ENCODE peak calls at places on chromosomes 2 and 18, in four cellular contexts. B is right lobe of liver; A is endothelial cell of umbilical vein; Y is CD8-positive, alpha-beta T cell. O is an unnamed sample. For H3K4me1, the result is how much of the 10 kb centered on the place peaks cover.

GRCh38 chr2:235334179-235334578 is 159.7 kb upstream of the AGAP1 start:
- DNase-seq in Y (no peak), B (no peak), A (no peak), O (no peak)

GRCh38 chr18:77622009-77622692 is 372.5 kb downstream of the GALR1 start:
- DNase-seq in B (no peak), A (no peak), Y (no peak), O (no peak)

GRCh38 chr2:86468162-86469033 is 27.2 kb downstream of the KDM3A start:
- DNase-seq in Y (no peak), B (no peak), A (no peak), O (no peak)

GRCh38 chr2:113203217-113203530 is 29.4 kb downstream of the PSD4 start:
- DNase-seq in Y (no peak), A (no peak), B (no peak), O (no peak)

GRCh38 chr2:177874678-177875077 is 197.9 kb downstream of the PDE11A start:
- DNase-seq in Y (no peak), B (no peak), A (no peak), O (no peak)

GRCh38 chr2:215032153-215032552 is 106.3 kb downstream of the ABCA12 start:
- DNase-seq in A (no peak), Y (no peak), B (no peak), O (no peak)

GRCh38 chr2:172169611-172170010 is 66.9 kb upstream of the DLX2 start:
- DNase-seq in A (no peak), B (no peak), Y (no peak), O (no peak)

GRCh38 chr2:21415234-21415633 is 291.5 kb downstream of the TDRD15 start:
- DNase-seq in A (no peak), B (no peak), Y (no peak), O (no peak)

GRCh38 chr2:168119519-168120141 is 127.8 kb downstream of the STK39 start:
- DNase-seq in Y (no peak), B (no peak), A (peak), O (no peak)

GRCh38 chr2:68366083-68366560 is 1.0 kb downstream of the PLEK start:
- DNase-seq in A (no peak), Y (no peak), B (no peak), O (no peak)

GRCh38 chr2:11155326-11156059 is at the start of gene SLC66A3:
- DNase-seq in B (no peak), Y (no peak), A (peak), O (no peak)

GRCh38 chr2:65436825-65437221 is 4.4 kb upstream of the SPRED2 start:
- DNase-seq in A (no peak), Y (no peak), B (no peak), O (no peak)

GRCh38 chr2:151437630-151438029 is 27.9 kb downstream of the RIF1 start:
- DNase-seq in Y (no peak), A (peak), B (no peak), O (no peak)

GRCh38 chr2:181183878-181184553 is 203.6 kb downstream of the UBE2E3 start:
- DNase-seq in Y (no peak), A (no peak), B (no peak), O (no peak)

GRCh38 chr2:205708231-205708631 is 25.9 kb downstream of the NRP2 start:
- DNase-seq in B (no peak), Y (no peak), A (peak), O (no peak)

GRCh38 chr18:65746936-65747335 is 3.9 kb upstream of the CDH7 start:
- DNase-seq in B (no peak), A (no peak), Y (no peak), O (no peak)

GRCh38 chr2:54771166-54771565 is 47.7 kb downstream of the EML6 start:
- DNase-seq in A (peak), Y (no peak), B (no peak), O (no peak)

GRCh38 chr2:167509585-167509984 is 621.3 kb downstream of the XIRP2 start:
- DNase-seq in B (no peak), Y (no peak), A (peak), O (no peak)

GRCh38 chr2:96687711-96688640 is 45.4 kb downstream of the FER1L5 start:
- DNase-seq in B (no peak), A (no peak), Y (no peak), O (no peak)

GRCh38 chr2:181037922-181038321 is 57.5 kb downstream of the UBE2E3 start:
- DNase-seq in Y (no peak), B (no peak), A (no peak), O (no peak)

GRCh38 chr2:12008425-12009061 is 262.1 kb downstream of the LPIN1 start:
- DNase-seq in Y (no peak), B (no peak), A (no peak), O (no peak)

GRCh38 chr2:75484840-75485239 is 75.9 kb downstream of the EVA1A start:
- DNase-seq in Y (no peak), A (no peak), B (no peak), O (no peak)

GRCh38 chr2:129331638-129332037 is 647.8 kb upstream of the RAB6C start:
- DNase-seq in Y (no peak), A (no peak), B (no peak), O (no peak)

GRCh38 chr2:71601136-71602114 is 148.1 kb downstream of the DYSF start:
- DNase-seq in Y (no peak), A (no peak), B (no peak), O (peak)

GRCh38 chr18:30094556-30094955 is 948.0 kb downstream of the DSC3 start:
- DNase-seq in Y (no peak), B (no peak), A (peak), O (no peak)

GRCh38 chr2:32865399-32866068 is 81.2 kb upstream of the LTBP1 start:
- DNase-seq in B (no peak), Y (no peak), A (peak), O (no peak)

GRCh38 chr2:203787954-203788353 is 79.6 kb upstream of the CTLA4 start:
- DNase-seq in B (no peak), Y (no peak), A (no peak), O (no peak)

GRCh38 chr18:46856975-46857374 is 60.3 kb downstream of the PIAS2 start:
- DNase-seq in B (no peak), Y (no peak), A (no peak), O (no peak)

GRCh38 chr18:75360206-75360605 is 67.3 kb downstream of the SMIM21 start:
- DNase-seq in B (no peak), A (no peak), Y (no peak), O (no peak)

GRCh38 chr2:27054721-27055120 is 3.3 kb downstream of the AGBL5 start:
- DNase-seq in A (no peak), B (no peak), Y (no peak), O (no peak)

GRCh38 chr18:32920796-32921787 is 148.3 kb upstream of the KLHL14 start:
- DNase-seq in A (peak), B (no peak), Y (no peak), O (no peak)

GRCh38 chr2:48715042-48715899 is 40.3 kb downstream of the LHCGR start:
- DNase-seq in Y (no peak), B (no peak), A (peak), O (peak)

GRCh38 chr2:157320409-157320808 is 5.2 kb downstream of the ERMN start:
- DNase-seq in B (no peak), Y (no peak), A (no peak), O (no peak)

GRCh38 chr2:68824831-68825230 is 46.4 kb downstream of the BMP10 start:
- DNase-seq in B (no peak), Y (no peak), A (no peak), O (no peak)

GRCh38 chr2:240418311-240418710 is 17.2 kb upstream of the GPC1 start:
- DNase-seq in Y (no peak), B (peak), A (no peak), O (no peak)

GRCh38 chr2:24676493-24676892 is 116.7 kb downstream of the PTRHD1 start:
- DNase-seq in B (no peak), A (no peak), Y (no peak), O (no peak)

GRCh38 chr2:73254343-73255006 is 20.4 kb downstream of the CCT7 start:
- DNase-seq in B (no peak), A (no peak), Y (no peak), O (no peak)

GRCh38 chr2:235421618-235422017 is 72.2 kb upstream of the AGAP1 start:
- DNase-seq in A (no peak), B (peak), Y (no peak), O (peak)

DNA sequence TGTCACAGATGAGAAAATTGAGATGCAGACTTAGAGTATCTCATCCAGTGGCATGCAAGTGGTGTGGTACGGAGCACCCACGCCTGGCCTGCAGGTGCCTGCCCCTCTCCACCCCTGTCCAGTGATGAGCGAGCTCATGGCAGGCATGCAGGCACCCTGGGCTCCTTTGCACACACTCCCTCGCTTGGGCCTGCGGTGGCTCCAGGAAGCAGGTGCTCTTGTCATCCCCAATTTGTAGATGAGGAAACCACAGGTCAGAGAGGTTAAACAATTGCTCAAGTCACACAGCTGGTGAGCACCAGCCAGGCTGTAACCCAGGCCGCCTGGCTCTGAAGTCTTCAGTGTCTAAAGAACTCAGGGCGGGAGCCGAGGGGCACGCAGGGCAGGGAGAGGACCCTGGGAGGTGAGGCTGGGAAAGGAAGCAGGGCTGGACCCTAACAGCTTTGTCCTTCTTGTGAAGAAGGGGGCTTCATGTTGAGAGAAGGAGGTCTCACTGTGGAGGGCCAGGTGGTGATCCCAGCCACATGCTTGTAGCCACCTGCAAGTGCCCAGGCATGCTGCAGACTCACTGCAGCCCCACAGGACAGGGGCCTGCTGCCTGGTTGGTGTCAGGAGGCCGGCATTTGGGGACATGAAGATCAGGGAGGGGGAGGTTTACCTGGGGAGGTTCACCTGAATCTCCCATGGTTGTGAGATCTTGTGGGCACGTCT is 166.2 kb downstream of the SH3RF3 start:
- DNase-seq in Y (no peak), A (no peak), B (no peak), O (no peak)
- H3K4me3 ChIP-seq in Y (no peak), A (no peak), B (no peak), O (no peak)

GRCh38 chr18:58992301-58993231 is 127.9 kb downstream of the ZNF532 start:
- DNase-seq in B (no peak), A (peak), Y (no peak), O (no peak)
- H3K4me1 ChIP-seq in B (under half), A (under half), Y (under half), O (half or more)

DNA sequence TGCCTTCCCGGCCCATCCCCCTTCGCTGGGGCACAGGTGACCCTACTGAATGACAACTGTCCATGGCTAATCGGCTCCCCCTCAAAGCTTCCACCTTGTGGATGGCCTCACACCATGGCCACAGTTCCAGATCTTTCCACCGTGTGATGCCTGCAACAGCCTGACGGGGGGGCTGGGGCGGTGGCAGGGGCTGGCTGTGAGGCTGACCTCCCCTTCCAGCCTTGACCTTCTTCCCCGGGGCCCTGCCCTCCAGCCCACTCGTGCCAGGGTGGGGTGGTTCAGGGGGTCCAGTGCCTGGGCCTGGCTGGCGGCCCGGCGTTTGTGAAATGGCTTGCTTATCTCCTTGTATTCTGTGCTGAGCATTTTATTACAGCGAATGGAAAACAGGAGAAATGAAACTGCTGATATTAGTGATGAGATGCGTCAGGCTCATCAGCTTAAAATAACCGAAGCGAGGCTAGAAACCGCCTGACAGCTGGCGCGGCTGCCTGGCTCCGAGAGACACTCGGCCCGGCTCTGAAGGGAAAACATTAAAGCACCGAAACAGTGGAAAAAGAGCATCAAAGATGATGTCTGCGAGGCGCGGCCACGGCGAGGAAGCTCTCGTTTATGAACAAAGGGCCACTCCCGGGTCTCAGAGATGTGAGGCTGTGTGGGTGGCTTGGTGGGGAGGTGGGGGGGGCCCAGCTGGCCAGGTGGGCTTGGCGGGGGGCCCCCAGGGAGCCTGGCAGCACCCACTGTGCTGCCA is 916 bp upstream of the PDCD1 start:
- DNase-seq in A (no peak), Y (no peak), B (no peak), O (peak)
- H3K4me3 ChIP-seq in A (no peak), Y (peak), B (no peak), O (peak)

GRCh38 chr2:134218928-134219707 is 34.8 kb upstream of the MGAT5 start:
- DNase-seq in B (no peak), A (no peak), Y (no peak), O (no peak)

GRCh38 chr2:134217316-134217715 is 36.6 kb upstream of the MGAT5 start:
- DNase-seq in Y (no peak), A (no peak), B (no peak), O (no peak)

GRCh38 chr2:134218414-134218813 is 35.5 kb upstream of the MGAT5 start:
- DNase-seq in B (no peak), Y (no peak), A (no peak), O (no peak)

GRCh38 chr2:134216152-134216829 is 37.6 kb upstream of the MGAT5 start:
- DNase-seq in B (no peak), A (no peak), Y (no peak), O (no peak)

DNA sequence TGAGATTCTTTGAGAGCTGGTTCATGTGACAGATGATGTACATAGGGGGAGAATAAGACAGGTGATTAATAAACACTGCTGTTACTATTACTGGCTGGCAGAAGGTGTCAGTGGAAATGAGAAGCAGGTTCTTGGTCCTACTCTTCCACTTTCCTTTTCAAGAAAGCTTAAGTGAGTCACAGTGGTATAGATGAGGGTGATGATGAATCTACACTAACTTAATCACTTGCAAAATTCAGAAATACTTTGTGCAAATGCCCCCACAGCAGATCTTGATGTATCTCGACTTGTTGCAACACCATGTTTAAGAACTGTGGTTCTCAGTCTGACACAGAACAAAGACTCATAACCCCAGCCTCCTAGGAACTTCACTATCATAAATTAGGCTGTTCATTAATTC is 35.9 kb upstream of the MGAT5 start:
- DNase-seq in A (no peak), B (no peak), Y (no peak), O (no peak)
- H3K4me1 ChIP-seq in A (under half), B (under half), Y (under half), O (half or more)

GRCh38 chr18:3415110-3415509 is 34.9 kb upstream of the TGIF1 start:
- DNase-seq in B (no peak), Y (no peak), A (no peak), O (no peak)

GRCh38 chr18:3410273-3410672 is 39.7 kb upstream of the TGIF1 start:
- DNase-seq in Y (no peak), A (no peak), B (no peak), O (no peak)

GRCh38 chr18:3409811-3410210 is 40.2 kb upstream of the TGIF1 start:
- DNase-seq in B (no peak), Y (no peak), A (no peak), O (no peak)

GRCh38 chr18:3411854-3412268 is 38.1 kb upstream of the TGIF1 start:
- DNase-seq in B (no peak), Y (no peak), A (peak), O (peak)

DNA sequence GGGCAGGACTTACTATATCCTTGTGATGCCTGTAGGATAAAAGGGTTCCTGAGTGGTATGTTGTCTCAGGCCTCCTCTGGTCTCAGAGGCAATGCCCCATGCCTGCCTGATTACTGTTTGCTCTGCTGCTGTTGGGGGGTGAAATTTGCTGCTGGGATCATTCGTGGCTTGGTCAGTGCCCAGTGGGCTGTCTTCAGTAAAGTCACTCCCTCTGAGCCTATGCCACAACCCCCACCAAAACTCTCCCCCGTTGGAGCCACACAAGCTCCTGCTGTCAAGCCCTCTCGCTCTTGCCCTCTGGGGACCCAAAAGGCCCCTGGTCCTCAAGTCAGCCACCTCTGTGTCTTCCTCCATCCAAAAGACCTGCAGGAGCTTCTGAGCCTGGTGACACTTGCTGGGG is 38.6 kb upstream of the TGIF1 start:
- DNase-seq in B (no peak), A (no peak), Y (no peak), O (no peak)
- H3K4me3 ChIP-seq in B (no peak), A (no peak), Y (no peak), O (peak)